ENCODE peak calls at places on chromosomes 16 and 17, in six cellular contexts. W is lower lobe of right lung, Z is cardiac fibroblast, O is lung, F is A673, H is IMR-90. M is an unnamed sample.

GRCh38 chr17:13510062-13510461 is 91.7 kb downstream of the HS3ST3A1 start:
- DNase-seq in W (no peak), Z (peak), O (no peak), F (no peak), H (peak), M (no peak)

GRCh38 chr16:79658301-79659001 is 57.9 kb upstream of the MAF start:
- DNase-seq in W (no peak), Z (peak), O (no peak), F (no peak), H (peak), M (no peak)

GRCh38 chr16:70638814-70639792 is 7.3 kb upstream of the IL34 start:
- DNase-seq in W (no peak), Z (peak), O (no peak), F (no peak), H (peak), M (no peak)

GRCh38 chr17:52678211-52678610 is 519.7 kb upstream of the CA10 start:
- DNase-seq in W (no peak), Z (no peak), O (no peak), F (no peak), H (no peak), M (no peak)

GRCh38 chr16:47965439-47965838 is 190.4 kb downstream of the ABCC12 start:
- DNase-seq in W (no peak), Z (no peak), O (no peak), F (no peak), H (peak), M (no peak)

GRCh38 chr16:67403976-67404555 is 10.8 kb upstream of the TPPP3 start:
- DNase-seq in W (no peak), Z (no peak), O (no peak), F (no peak), H (no peak), M (no peak)

GRCh38 chr16:75506567-75506966 is 11.3 kb upstream of the CHST6 start:
- DNase-seq in W (no peak), Z (peak), O (peak), F (peak), H (peak), M (no peak)

GRCh38 chr17:50661795-50662391 is 27.2 kb downstream of the ABCC3 start:
- DNase-seq in W (peak), Z (peak), O (peak), F (peak), H (peak), M (no peak)

GRCh38 chr17:40326014-40326831 is 17.2 kb downstream of the RARA start:
- DNase-seq in W (peak), Z (no peak), O (no peak), F (no peak), H (no peak), M (no peak)

GRCh38 chr17:36947922-36948716 is 635 bp upstream of the AATF start:
- DNase-seq in W (no peak), Z (no peak), O (no peak), F (no peak), H (no peak), M (no peak)

GRCh38 chr16:57624806-57625500 is 3.5 kb upstream of the ADGRG1 start:
- DNase-seq in W (no peak), Z (peak), O (no peak), F (no peak), H (no peak), M (no peak)

GRCh38 chr16:14309001-14309886 is 238.1 kb downstream of the MRTFB start:
- DNase-seq in W (no peak), Z (no peak), O (no peak), F (no peak), H (peak), M (no peak)

GRCh38 chr17:12789976-12790805 is 893 bp downstream of the ARHGAP44 start:
- DNase-seq in W (no peak), Z (no peak), O (peak), F (no peak), H (no peak), M (peak)

GRCh38 chr16:53478965-53479364 is 24.0 kb downstream of the AKTIP start:
- DNase-seq in W (no peak), Z (no peak), O (no peak), F (no peak), H (no peak), M (no peak)

GRCh38 chr16:82265809-82266208 is 95.8 kb upstream of the MPHOSPH6 start:
- DNase-seq in W (no peak), Z (no peak), O (no peak), F (no peak), H (no peak), M (no peak)

GRCh38 chr16:49644143-49644460 is 211.8 kb downstream of the ZNF423 start:
- DNase-seq in W (no peak), Z (peak), O (no peak), F (peak), H (no peak), M (no peak)

GRCh38 chr17:74744714-74745547 is 3.5 kb upstream of the NHERF1 start:
- DNase-seq in W (peak), Z (peak), O (peak), F (peak), H (peak), M (peak)

GRCh38 chr17:6924121-6924676 is 71.7 kb upstream of the ALOX12 start:
- DNase-seq in W (no peak), Z (no peak), O (no peak), F (no peak), H (no peak), M (no peak)

GRCh38 chr16:58280846-58281301 is 14.0 kb downstream of the PRSS54 start:
- DNase-seq in W (no peak), Z (peak), O (no peak), F (peak), H (no peak), M (no peak)

GRCh38 chr16:85704900-85705846 is 16.4 kb upstream of the GINS2 start:
- DNase-seq in W (no peak), Z (no peak), O (no peak), F (no peak), H (no peak), M (no peak)

GRCh38 chr17:335691-336090 is 16.9 kb downstream of the RPH3AL start:
- DNase-seq in W (no peak), Z (no peak), O (no peak), F (peak), H (no peak), M (no peak)

GRCh38 chr17:77116371-77116860 is 24.4 kb upstream of the SEC14L1 start:
- DNase-seq in W (no peak), Z (no peak), O (no peak), F (no peak), H (no peak), M (no peak)

GRCh38 chr17:70184770-70185169 is 15.4 kb downstream of the KCNJ2 start:
- DNase-seq in W (no peak), Z (peak), O (no peak), F (no peak), H (peak), M (no peak)

GRCh38 chr17:41449008-41449407 is 8.2 kb upstream of the KRT38 start:
- DNase-seq in W (no peak), Z (no peak), O (no peak), F (no peak), H (no peak), M (no peak)

GRCh38 chr17:74117087-74117486 is 86.4 kb upstream of the RPL38 start:
- DNase-seq in W (no peak), Z (no peak), O (no peak), F (no peak), H (no peak), M (no peak)

GRCh38 chr17:4195306-4195705 is 52.3 kb downstream of the CYB5D2 start:
- DNase-seq in W (no peak), Z (peak), O (no peak), F (no peak), H (peak), M (no peak)

GRCh38 chr16:47358816-47359215 is 102.0 kb downstream of the ITFG1 start:
- DNase-seq in W (no peak), Z (no peak), O (no peak), F (no peak), H (peak), M (no peak)

GRCh38 chr16:4053663-4054479 is 62.4 kb downstream of the ADCY9 start:
- DNase-seq in W (peak), Z (peak), O (peak), F (peak), H (peak), M (no peak)

GRCh38 chr16:30527635-30528178 is 1.3 kb upstream of the ZNF768 start:
- DNase-seq in W (peak), Z (no peak), O (no peak), F (no peak), H (no peak), M (no peak)

GRCh38 chr17:75468311-75468754 is 11.9 kb downstream of the TMEM94 start:
- DNase-seq in W (no peak), Z (no peak), O (no peak), F (no peak), H (no peak), M (no peak)

GRCh38 chr16:7404217-7404616 is 71.6 kb downstream of the RBFOX1 start:
- DNase-seq in W (no peak), Z (no peak), O (no peak), F (no peak), H (no peak), M (no peak)

GRCh38 chr16:7400117-7400890 is 67.7 kb downstream of the RBFOX1 start:
- DNase-seq in W (no peak), Z (no peak), O (no peak), F (no peak), H (no peak), M (no peak)

GRCh38 chr16:7399296-7399695 is 66.7 kb downstream of the RBFOX1 start:
- DNase-seq in W (no peak), Z (no peak), O (no peak), F (no peak), H (no peak), M (no peak)

GRCh38 chr16:7408700-7409340 is 76.2 kb downstream of the RBFOX1 start:
- DNase-seq in W (no peak), Z (no peak), O (no peak), F (no peak), H (no peak), M (no peak)

DNA sequence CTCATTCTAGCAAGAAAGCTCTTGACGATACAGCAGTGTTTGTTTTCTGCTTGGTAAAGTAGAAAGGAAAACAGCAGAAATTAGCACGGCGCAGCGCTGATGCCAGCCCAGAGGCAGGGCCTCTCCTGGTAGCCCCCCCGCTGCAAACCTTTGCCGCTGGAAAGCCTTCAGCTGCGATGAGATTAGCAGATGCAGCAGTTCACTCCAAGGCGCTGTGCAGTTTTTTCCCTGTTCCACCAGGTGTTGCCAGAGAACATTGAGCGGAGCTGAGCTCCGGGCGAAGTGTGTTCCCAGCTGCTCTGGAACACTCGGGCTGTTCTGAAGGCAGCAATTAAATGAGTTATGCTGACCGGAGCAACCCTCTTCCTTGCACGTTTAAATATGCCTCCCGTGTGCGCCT is 72.5 kb downstream of the RBFOX1 start:
- DNase-seq in W (peak), Z (no peak), O (peak), F (peak), H (no peak), M (peak)
- TF ChIP-seq CTCF in W (peak), Z (no peak), O (no peak), F (peak), H (no peak), M (peak)

DNA sequence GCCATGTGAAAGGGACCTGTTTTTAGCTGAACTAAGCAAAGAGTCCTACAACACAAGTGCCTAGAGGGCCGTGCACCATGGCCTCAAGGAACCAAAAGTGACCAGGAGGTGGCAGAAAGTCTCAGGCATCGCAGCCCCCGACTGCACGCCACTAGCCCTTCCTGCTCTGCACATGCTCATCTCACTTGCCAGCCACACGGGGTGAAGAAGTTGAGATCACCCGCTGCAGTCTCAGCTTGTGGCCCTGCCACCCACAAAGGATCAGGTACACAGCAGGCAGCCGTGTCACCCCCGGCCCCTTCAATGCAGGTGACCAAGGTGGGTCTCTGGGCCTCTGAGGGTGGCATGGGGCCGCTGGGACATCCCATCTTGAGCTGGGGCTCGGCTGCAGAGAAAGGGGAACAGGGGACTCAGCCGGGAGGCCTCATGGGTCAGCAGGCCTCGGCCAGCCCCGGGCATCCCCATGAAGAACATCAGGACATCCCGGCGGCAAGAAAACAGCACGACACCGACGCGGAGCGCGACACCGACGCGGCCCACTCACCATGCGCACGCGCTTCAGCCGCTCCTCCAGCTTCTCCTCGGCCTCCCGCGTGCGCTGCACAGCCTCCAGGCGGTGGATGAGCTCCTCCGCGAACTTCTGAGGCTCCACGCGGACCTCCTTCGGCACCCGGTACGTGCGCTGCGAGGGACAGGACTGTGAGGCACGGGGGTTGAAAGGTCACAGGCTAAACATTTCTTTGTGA is 21.0 kb downstream of the PDIA2 start:
- DNase-seq in W (no peak), Z (peak), O (no peak), F (no peak), H (no peak), M (no peak)
- TF ChIP-seq CTCF in W (no peak), Z (peak), O (no peak), F (no peak), H (no peak), M (no peak)

GRCh38 chr16:12100124-12100647 is 123.7 kb downstream of the SNX29 start:
- DNase-seq in W (peak), Z (no peak), O (no peak), F (no peak), H (no peak), M (no peak)

GRCh38 chr16:12096828-12097522 is 120.4 kb downstream of the SNX29 start:
- DNase-seq in W (no peak), Z (no peak), O (no peak), F (no peak), H (no peak), M (no peak)

GRCh38 chr16:12097523-12098428 is 121.2 kb downstream of the SNX29 start:
- DNase-seq in W (peak), Z (peak), O (peak), F (no peak), H (peak), M (no peak)

GRCh38 chr16:12098429-12099310 is 122.1 kb downstream of the SNX29 start:
- DNase-seq in W (peak), Z (no peak), O (no peak), F (no peak), H (no peak), M (no peak)

DNA sequence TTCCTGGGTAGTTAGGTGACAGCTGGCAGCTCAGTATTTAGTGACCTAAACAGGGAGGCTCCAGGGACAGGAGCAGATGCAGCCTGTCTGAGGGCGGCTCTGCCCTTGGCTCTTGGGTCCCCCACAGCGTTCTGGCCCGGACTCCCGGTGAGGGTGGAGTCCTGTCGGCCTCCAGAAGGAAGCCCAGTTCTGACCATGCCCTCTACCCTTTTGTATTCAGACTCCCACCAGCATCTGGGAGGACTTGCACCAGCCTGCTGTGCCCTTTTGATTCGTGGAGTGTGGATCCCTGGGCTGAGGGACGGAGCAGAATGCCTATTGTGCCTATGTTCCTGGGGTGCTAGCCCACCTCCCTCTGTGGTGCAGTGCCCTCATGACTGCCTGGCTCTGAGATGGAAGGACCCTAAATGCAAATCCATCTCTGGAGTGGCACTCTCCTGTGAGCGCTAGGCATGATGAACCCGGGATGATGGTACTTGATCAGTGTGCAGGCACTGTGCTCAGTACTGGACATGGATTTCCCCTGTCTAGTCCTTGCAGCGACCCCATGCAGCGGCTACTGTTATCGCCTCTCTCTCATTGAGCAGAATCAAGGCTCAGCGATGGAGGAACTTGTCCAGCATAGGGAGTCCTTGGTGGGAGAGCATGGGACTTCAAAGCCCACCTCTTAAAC is 123.1 kb downstream of the SNX29 start:
- DNase-seq in W (no peak), Z (no peak), O (no peak), F (no peak), H (no peak), M (no peak)
- TF ChIP-seq CTCF in W (no peak), Z (no peak), O (no peak), F (no peak), H (no peak), M (no peak)

DNA sequence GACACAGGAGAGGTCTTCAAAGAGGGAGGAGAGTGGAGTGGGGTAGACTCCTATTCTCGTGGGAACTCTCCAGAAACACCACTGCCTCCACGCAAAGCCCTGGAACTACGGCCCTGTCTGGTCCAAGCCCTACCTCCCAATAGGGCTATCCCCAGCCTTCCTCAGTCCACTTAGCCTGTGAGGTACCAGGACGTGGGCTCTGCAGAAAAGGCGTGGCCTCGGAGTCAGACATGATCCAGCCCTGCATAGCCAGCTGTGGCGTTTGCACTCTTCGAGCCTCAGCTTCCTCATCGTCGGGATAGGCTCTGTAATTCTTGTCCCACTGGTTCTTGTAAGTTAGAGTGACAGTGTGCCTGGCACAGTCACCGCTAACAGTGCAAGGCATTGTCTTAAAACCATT is 13.8 kb downstream of the ENDOV start:
- DNase-seq in W (no peak), Z (no peak), O (no peak), F (no peak), H (no peak), M (no peak)
- TF ChIP-seq CTCF in W (no peak), Z (no peak), O (no peak), F (no peak), H (no peak), M (no peak)

GRCh38 chr17:2449486-2449885 is 48.6 kb upstream of the MNT start:
- DNase-seq in W (no peak), Z (peak), O (no peak), F (peak), H (peak), M (no peak)
- TF ChIP-seq CTCF in W (no peak), Z (no peak), O (no peak), F (no peak), H (no peak), M (no peak)

DNA sequence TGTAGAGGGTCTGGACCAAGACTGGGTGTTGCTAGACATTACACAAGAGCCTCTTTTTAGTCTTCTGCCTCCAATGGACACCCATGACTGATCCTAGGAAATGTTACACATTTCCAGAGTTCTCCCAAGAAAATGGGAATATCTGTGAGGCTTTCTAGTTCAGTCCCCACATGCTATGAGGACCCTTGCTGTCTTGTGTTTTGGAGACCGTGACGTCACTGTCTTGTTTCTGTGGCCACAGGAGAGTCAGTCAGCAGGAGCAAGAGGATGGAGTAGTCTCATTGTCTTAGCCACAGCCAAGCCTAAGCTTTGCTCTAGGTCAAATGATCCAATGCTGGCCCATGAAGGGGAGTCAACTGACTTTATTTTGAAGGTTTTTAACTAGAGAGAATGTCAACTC is 820.1 kb upstream of the RBFOX1 start:
- DNase-seq in W (no peak), Z (no peak), O (no peak), F (no peak), H (no peak), M (no peak)
- TF ChIP-seq CTCF in W (no peak), Z (no peak), O (no peak), F (no peak), H (no peak), M (no peak)

M was measured in nephron progenitor cell.